ENCODE peak calls at places on chromosome 15, in seven cellular contexts. One of them, this sample, is unnamed.
A peak's percentile ranks its signal among the peaks of the same experiment; 100 is the strongest.

GRCh38 chr15:48086582-48086981 is 34.2 kb upstream of the SLC24A5 start:
- DNase-seq in ovary: peak; percentile 24
- DNase-seq in CD8-positive, alpha-beta memory T cell: no peak
- DNase-seq in CD4-positive, alpha-beta memory T cell: no peak
- DNase-seq in naive thymus-derived CD4-positive, alpha-beta T cell: no peak
- DNase-seq in upper lobe of right lung: no peak
- DNase-seq in uterus: no peak
- DNase-seq in this sample: no peak

GRCh38 chr15:38085104-38085503 is 150.7 kb downstream of the TMCO5A start:
- DNase-seq in ovary: no peak
- DNase-seq in CD8-positive, alpha-beta memory T cell: no peak
- DNase-seq in CD4-positive, alpha-beta memory T cell: no peak
- DNase-seq in naive thymus-derived CD4-positive, alpha-beta T cell: no peak
- DNase-seq in upper lobe of right lung: no peak
- DNase-seq in uterus: no peak
- DNase-seq in this sample: no peak

GRCh38 chr15:60752973-60753720 is 274.2 kb upstream of the ICE2 start:
- DNase-seq in ovary: no peak
- DNase-seq in CD8-positive, alpha-beta memory T cell: no peak
- DNase-seq in CD4-positive, alpha-beta memory T cell: no peak
- DNase-seq in naive thymus-derived CD4-positive, alpha-beta T cell: no peak
- DNase-seq in upper lobe of right lung: no peak
- DNase-seq in uterus: no peak
- DNase-seq in this sample: no peak

GRCh38 chr15:22863356-22863755 is 24.9 kb downstream of the NIPA2 start:
- DNase-seq in ovary: no peak
- DNase-seq in CD8-positive, alpha-beta memory T cell: no peak
- DNase-seq in CD4-positive, alpha-beta memory T cell: no peak
- DNase-seq in naive thymus-derived CD4-positive, alpha-beta T cell: no peak
- DNase-seq in upper lobe of right lung: no peak
- DNase-seq in uterus: no peak
- DNase-seq in this sample: peak; percentile 40

GRCh38 chr15:79091204-79091867 is 756 bp upstream of the RASGRF1 start:
- DNase-seq in ovary: no peak
- DNase-seq in CD8-positive, alpha-beta memory T cell: no peak
- DNase-seq in CD4-positive, alpha-beta memory T cell: no peak
- DNase-seq in naive thymus-derived CD4-positive, alpha-beta T cell: no peak
- DNase-seq in upper lobe of right lung: peak; percentile 40
- DNase-seq in uterus: no peak
- DNase-seq in this sample: no peak

GRCh38 chr15:92809880-92810361 is 90.2 kb upstream of the CHD2 start:
- DNase-seq in ovary: peak; percentile 47
- DNase-seq in CD8-positive, alpha-beta memory T cell: no peak
- DNase-seq in CD4-positive, alpha-beta memory T cell: peak; percentile 30
- DNase-seq in naive thymus-derived CD4-positive, alpha-beta T cell: no peak
- DNase-seq in upper lobe of right lung: no peak
- DNase-seq in uterus: peak; percentile 53
- DNase-seq in this sample: peak; percentile 70

GRCh38 chr15:25690673-25691543 is 172.2 kb downstream of the ATP10A start:
- DNase-seq in ovary: no peak
- DNase-seq in CD8-positive, alpha-beta memory T cell: no peak
- DNase-seq in CD4-positive, alpha-beta memory T cell: no peak
- DNase-seq in naive thymus-derived CD4-positive, alpha-beta T cell: no peak
- DNase-seq in upper lobe of right lung: peak; percentile 55
- DNase-seq in uterus: no peak
- DNase-seq in this sample: peak; percentile 49

GRCh38 chr15:68310178-68310810 is 32.7 kb downstream of the FEM1B start:
- DNase-seq in ovary: peak; percentile 53
- DNase-seq in CD8-positive, alpha-beta memory T cell: no peak
- DNase-seq in CD4-positive, alpha-beta memory T cell: no peak
- DNase-seq in naive thymus-derived CD4-positive, alpha-beta T cell: no peak
- DNase-seq in upper lobe of right lung: no peak
- DNase-seq in uterus: peak; percentile 17
- DNase-seq in this sample: peak; percentile 62

GRCh38 chr15:81029416-81030367 is 29.0 kb downstream of the TLNRD1 start:
- DNase-seq in ovary: no peak
- DNase-seq in CD8-positive, alpha-beta memory T cell: no peak
- DNase-seq in CD4-positive, alpha-beta memory T cell: no peak
- DNase-seq in naive thymus-derived CD4-positive, alpha-beta T cell: no peak
- DNase-seq in upper lobe of right lung: no peak
- DNase-seq in uterus: no peak
- DNase-seq in this sample: no peak

GRCh38 chr15:100168787-100169186 is 173.0 kb downstream of the ADAMTS17 start:
- DNase-seq in ovary: no peak
- DNase-seq in CD8-positive, alpha-beta memory T cell: no peak
- DNase-seq in CD4-positive, alpha-beta memory T cell: no peak
- DNase-seq in naive thymus-derived CD4-positive, alpha-beta T cell: no peak
- DNase-seq in upper lobe of right lung: no peak
- DNase-seq in uterus: no peak
- DNase-seq in this sample: no peak

GRCh38 chr15:68700395-68701123 is 120.1 kb downstream of the ANP32A start:
- DNase-seq in ovary: peak; percentile 77
- DNase-seq in CD8-positive, alpha-beta memory T cell: no peak
- DNase-seq in CD4-positive, alpha-beta memory T cell: no peak
- DNase-seq in naive thymus-derived CD4-positive, alpha-beta T cell: no peak
- DNase-seq in upper lobe of right lung: no peak
- DNase-seq in uterus: peak; percentile 84
- DNase-seq in this sample: peak; percentile 71

GRCh38 chr15:57541805-57542504 is 49.7 kb upstream of the MYZAP start:
- DNase-seq in ovary: peak; percentile 56
- DNase-seq in CD8-positive, alpha-beta memory T cell: no peak
- DNase-seq in CD4-positive, alpha-beta memory T cell: no peak
- DNase-seq in naive thymus-derived CD4-positive, alpha-beta T cell: no peak
- DNase-seq in upper lobe of right lung: no peak
- DNase-seq in uterus: peak; percentile 80
- DNase-seq in this sample: peak; percentile 81

GRCh38 chr15:31330836-31331235 is 4.2 kb downstream of the KLF13 start:
- DNase-seq in ovary: no peak
- DNase-seq in CD8-positive, alpha-beta memory T cell: no peak
- DNase-seq in CD4-positive, alpha-beta memory T cell: no peak
- DNase-seq in naive thymus-derived CD4-positive, alpha-beta T cell: no peak
- DNase-seq in upper lobe of right lung: peak; percentile 77
- DNase-seq in uterus: no peak
- DNase-seq in this sample: no peak

GRCh38 chr15:31330111-31330785 is 3.6 kb downstream of the KLF13 start:
- DNase-seq in ovary: no peak
- DNase-seq in CD8-positive, alpha-beta memory T cell: no peak
- DNase-seq in CD4-positive, alpha-beta memory T cell: no peak
- DNase-seq in naive thymus-derived CD4-positive, alpha-beta T cell: no peak
- DNase-seq in upper lobe of right lung: peak; percentile 57
- DNase-seq in uterus: no peak
- DNase-seq in this sample: no peak

GRCh38 chr15:31328425-31328998 is 1.9 kb downstream of the KLF13 start:
- DNase-seq in ovary: no peak
- DNase-seq in CD8-positive, alpha-beta memory T cell: peak; percentile 62
- DNase-seq in CD4-positive, alpha-beta memory T cell: peak; percentile 80
- DNase-seq in naive thymus-derived CD4-positive, alpha-beta T cell: peak; percentile 85
- DNase-seq in upper lobe of right lung: no peak
- DNase-seq in uterus: no peak
- DNase-seq in this sample: peak; percentile 31

GRCh38 chr15:31328999-31329639 is 2.5 kb downstream of the KLF13 start:
- DNase-seq in ovary: no peak
- DNase-seq in CD8-positive, alpha-beta memory T cell: no peak
- DNase-seq in CD4-positive, alpha-beta memory T cell: no peak
- DNase-seq in naive thymus-derived CD4-positive, alpha-beta T cell: peak; percentile 53
- DNase-seq in upper lobe of right lung: peak; percentile 87
- DNase-seq in uterus: no peak
- DNase-seq in this sample: no peak

DNA sequence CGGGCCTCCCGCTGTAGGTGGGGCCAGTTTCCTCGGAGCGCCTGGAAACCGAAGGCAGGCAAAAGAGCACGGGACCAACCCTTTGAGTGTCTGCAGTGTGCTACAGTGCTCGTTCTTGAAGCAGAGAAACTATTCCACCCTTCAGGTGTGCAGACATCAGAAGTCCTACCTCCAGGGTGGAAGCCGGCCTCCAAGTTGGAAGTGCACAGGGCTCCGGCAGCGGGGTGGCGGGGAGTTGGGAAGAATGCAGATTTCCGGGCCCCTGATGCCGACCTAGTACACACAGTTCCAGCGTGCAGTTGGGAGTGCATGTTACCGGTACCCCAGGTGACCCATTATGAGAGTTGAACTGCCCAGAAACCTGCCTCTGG is 3.0 kb downstream of the KLF13 start:
- DNase-seq in ovary: no peak
- DNase-seq in CD8-positive, alpha-beta memory T cell: no peak
- DNase-seq in CD4-positive, alpha-beta memory T cell: no peak
- DNase-seq in naive thymus-derived CD4-positive, alpha-beta T cell: peak; percentile 17
- DNase-seq in upper lobe of right lung: no peak
- DNase-seq in uterus: no peak
- DNase-seq in this sample: no peak
- H3K4me1 ChIP-seq in ovary: peaks cover 21% of the 10 kb centered on the region
- H3K4me1 ChIP-seq in CD8-positive, alpha-beta memory T cell: peaks cover 64% of the 10 kb centered on the region
- H3K4me1 ChIP-seq in CD4-positive, alpha-beta memory T cell: peaks cover 66% of the 10 kb centered on the region
- H3K4me1 ChIP-seq in naive thymus-derived CD4-positive, alpha-beta T cell: peaks cover 56% of the 10 kb centered on the region
- H3K4me1 ChIP-seq in upper lobe of right lung: peaks cover 56% of the 10 kb centered on the region
- H3K4me1 ChIP-seq in uterus: peaks cover 4% of the 10 kb centered on the region
- H3K4me1 ChIP-seq in this sample: peaks cover 13% of the 10 kb centered on the region

GRCh38 chr15:75185271-75186029 is 16.2 kb upstream of the C15orf39 start:
- DNase-seq in ovary: no peak
- DNase-seq in CD8-positive, alpha-beta memory T cell: no peak
- DNase-seq in CD4-positive, alpha-beta memory T cell: no peak
- DNase-seq in naive thymus-derived CD4-positive, alpha-beta T cell: no peak
- DNase-seq in upper lobe of right lung: no peak
- DNase-seq in uterus: no peak
- DNase-seq in this sample: no peak

GRCh38 chr15:75178938-75179772 is 22.5 kb upstream of the C15orf39 start:
- DNase-seq in ovary: no peak
- DNase-seq in CD8-positive, alpha-beta memory T cell: no peak
- DNase-seq in CD4-positive, alpha-beta memory T cell: no peak
- DNase-seq in naive thymus-derived CD4-positive, alpha-beta T cell: no peak
- DNase-seq in upper lobe of right lung: no peak
- DNase-seq in uterus: no peak
- DNase-seq in this sample: no peak

GRCh38 chr15:75181780-75182179 is 19.9 kb upstream of the C15orf39 start:
- DNase-seq in ovary: peak; percentile 35
- DNase-seq in CD8-positive, alpha-beta memory T cell: no peak
- DNase-seq in CD4-positive, alpha-beta memory T cell: no peak
- DNase-seq in naive thymus-derived CD4-positive, alpha-beta T cell: no peak
- DNase-seq in upper lobe of right lung: no peak
- DNase-seq in uterus: no peak
- DNase-seq in this sample: no peak

GRCh38 chr15:75179773-75180140 is 21.9 kb upstream of the C15orf39 start:
- DNase-seq in ovary: no peak
- DNase-seq in CD8-positive, alpha-beta memory T cell: no peak
- DNase-seq in CD4-positive, alpha-beta memory T cell: no peak
- DNase-seq in naive thymus-derived CD4-positive, alpha-beta T cell: no peak
- DNase-seq in upper lobe of right lung: no peak
- DNase-seq in uterus: no peak
- DNase-seq in this sample: no peak

DNA sequence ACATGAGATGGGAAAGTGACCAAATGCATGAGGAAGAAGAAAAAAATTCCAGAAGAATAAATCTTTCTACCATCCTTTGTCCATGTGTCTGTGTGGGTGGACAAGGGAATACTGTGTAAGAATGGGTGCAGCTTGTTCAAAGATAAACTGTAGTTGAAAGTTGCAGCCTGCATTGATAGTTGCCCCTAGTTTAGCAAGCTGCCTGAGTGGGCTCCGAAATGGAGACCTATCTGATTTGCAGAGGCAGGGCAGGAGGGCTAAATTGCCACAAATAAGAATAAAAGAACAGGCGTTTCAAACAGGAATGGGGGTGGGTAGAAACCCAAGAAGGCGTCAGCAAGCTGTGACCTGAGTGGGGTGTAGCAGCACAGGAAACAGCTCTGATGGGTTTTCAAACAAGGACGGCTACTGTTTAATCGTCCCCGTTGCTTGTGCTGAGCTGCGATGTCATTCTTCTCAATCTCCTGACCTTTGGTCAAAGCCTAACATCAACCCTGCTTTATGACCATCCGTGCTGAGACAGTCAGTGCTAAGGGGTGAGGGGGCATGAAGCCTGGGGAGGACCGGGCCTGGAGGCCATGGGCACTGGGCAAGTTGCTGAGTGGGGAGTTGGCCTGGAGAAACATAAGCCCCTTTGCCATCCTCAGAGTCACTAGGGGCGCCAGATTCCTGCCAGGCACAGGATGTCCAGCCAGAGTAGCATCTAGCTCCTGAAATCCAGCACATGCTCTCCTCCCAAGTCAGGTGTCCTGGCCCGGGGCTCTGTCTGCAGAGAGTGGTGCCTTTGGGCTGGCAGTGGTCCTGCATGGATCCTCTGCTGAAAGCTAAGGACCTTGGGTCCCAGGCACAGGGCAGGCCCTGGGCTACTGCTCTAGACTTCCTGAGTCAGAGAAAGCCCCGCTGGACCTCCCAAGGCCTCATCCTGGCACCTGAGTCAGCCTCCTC is 19.2 kb upstream of the C15orf39 start:
- DNase-seq in ovary: peak; percentile 36
- DNase-seq in CD8-positive, alpha-beta memory T cell: no peak
- DNase-seq in CD4-positive, alpha-beta memory T cell: no peak
- DNase-seq in naive thymus-derived CD4-positive, alpha-beta T cell: no peak
- DNase-seq in upper lobe of right lung: no peak
- DNase-seq in uterus: no peak
- DNase-seq in this sample: no peak
- H3K4me1 ChIP-seq in ovary: peaks cover 31% of the 10 kb centered on the region
- H3K4me1 ChIP-seq in CD8-positive, alpha-beta memory T cell: no peaks in the 10 kb centered on the region
- H3K4me1 ChIP-seq in CD4-positive, alpha-beta memory T cell: peaks cover 7% of the 10 kb centered on the region
- H3K4me1 ChIP-seq in naive thymus-derived CD4-positive, alpha-beta T cell: no peaks in the 10 kb centered on the region
- H3K4me1 ChIP-seq in upper lobe of right lung: peaks cover 32% of the 10 kb centered on the region
- H3K4me1 ChIP-seq in uterus: peaks cover 23% of the 10 kb centered on the region
- H3K4me1 ChIP-seq in this sample: peaks cover 7% of the 10 kb centered on the region

GRCh38 chr15:90037961-90038633 is 37.0 kb downstream of the ZNF710 start:
- DNase-seq in ovary: no peak
- DNase-seq in CD8-positive, alpha-beta memory T cell: no peak
- DNase-seq in CD4-positive, alpha-beta memory T cell: peak; percentile 38
- DNase-seq in naive thymus-derived CD4-positive, alpha-beta T cell: peak; percentile 34
- DNase-seq in upper lobe of right lung: peak; percentile 40
- DNase-seq in uterus: no peak
- DNase-seq in this sample: peak; percentile 36
- H3K4me1 ChIP-seq in ovary: peaks cover 22% of the 10 kb centered on the region
- H3K4me1 ChIP-seq in CD8-positive, alpha-beta memory T cell: peaks cover 38% of the 10 kb centered on the region
- H3K4me1 ChIP-seq in CD4-positive, alpha-beta memory T cell: peaks cover 51% of the 10 kb centered on the region
- H3K4me1 ChIP-seq in naive thymus-derived CD4-positive, alpha-beta T cell: peaks cover 28% of the 10 kb centered on the region
- H3K4me1 ChIP-seq in upper lobe of right lung: peaks cover 72% of the 10 kb centered on the region
- H3K4me1 ChIP-seq in uterus: peaks cover 5% of the 10 kb centered on the region
- H3K4me1 ChIP-seq in this sample: peaks cover 8% of the 10 kb centered on the region

DNA sequence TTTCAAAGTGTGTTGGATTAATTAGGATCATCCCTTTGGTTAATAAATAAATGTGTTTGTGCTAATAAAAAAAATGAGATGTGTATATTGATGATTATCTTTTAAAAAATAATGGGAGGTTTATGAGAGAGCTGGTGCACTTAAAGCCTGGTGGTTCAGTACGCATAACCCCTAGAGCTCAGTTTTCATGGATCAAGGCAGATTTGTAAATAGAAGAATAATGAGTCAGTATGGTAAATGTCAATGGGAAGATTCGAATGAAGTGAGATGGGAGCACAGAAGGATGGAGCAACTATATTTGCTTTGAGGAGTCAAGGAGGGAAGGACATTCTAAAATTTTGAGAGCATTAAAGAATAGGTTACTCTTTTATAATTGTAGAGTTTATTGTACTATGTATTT is 35.4 kb downstream of the AKAP13 start:
- DNase-seq in ovary: no peak
- DNase-seq in CD8-positive, alpha-beta memory T cell: no peak
- DNase-seq in CD4-positive, alpha-beta memory T cell: no peak
- DNase-seq in naive thymus-derived CD4-positive, alpha-beta T cell: no peak
- DNase-seq in upper lobe of right lung: no peak
- DNase-seq in uterus: no peak
- DNase-seq in this sample: no peak
- H3K4me1 ChIP-seq in ovary: no peaks in the 10 kb centered on the region
- H3K4me1 ChIP-seq in CD8-positive, alpha-beta memory T cell: peaks cover 24% of the 10 kb centered on the region
- H3K4me1 ChIP-seq in CD4-positive, alpha-beta memory T cell: peaks cover 39% of the 10 kb centered on the region
- H3K4me1 ChIP-seq in naive thymus-derived CD4-positive, alpha-beta T cell: peaks cover 18% of the 10 kb centered on the region
- H3K4me1 ChIP-seq in upper lobe of right lung: peaks cover 30% of the 10 kb centered on the region
- H3K4me1 ChIP-seq in uterus: no peaks in the 10 kb centered on the region
- H3K4me1 ChIP-seq in this sample: peaks cover 15% of the 10 kb centered on the region

This sample was measured in adrenal gland.